ENCODE peak calls at places on chromosomes 7 and 10, in ten cellular contexts. One of them, this sample, is unnamed.

GRCh38 chr10:63007112-63007511 is 126.0 kb upstream of the NRBF2 start:
- DNase-seq in gastrocnemius medialis: no peak
- DNase-seq in CD8-positive, alpha-beta T cell: no peak
- DNase-seq in LNCaP clone FGC: no peak
- DNase-seq in HepG2: no peak
- DNase-seq in foreskin keratinocyte: no peak
- DNase-seq in nephron progenitor cell: no peak
- DNase-seq in sigmoid colon: no peak
- DNase-seq in PC-9: no peak
- DNase-seq in coronary artery: no peak
- DNase-seq in this sample: no peak

GRCh38 chr10:59287587-59287986 is 74.8 kb downstream of the FAM13C start:
- DNase-seq in coronary artery: no peak
- DNase-seq in LNCaP clone FGC: no peak
- DNase-seq in HepG2: no peak
- DNase-seq in gastrocnemius medialis: no peak
- DNase-seq in nephron progenitor cell: no peak
- DNase-seq in PC-9: no peak
- DNase-seq in CD8-positive, alpha-beta T cell: no peak
- DNase-seq in foreskin keratinocyte: no peak
- DNase-seq in sigmoid colon: no peak
- DNase-seq in this sample: no peak

GRCh38 chr10:79102056-79102874 is 33.5 kb downstream of the ZMIZ1 start:
- DNase-seq in foreskin keratinocyte: no peak
- DNase-seq in sigmoid colon: peak; percentile 93
- DNase-seq in gastrocnemius medialis: peak; percentile 44
- DNase-seq in coronary artery: no peak
- DNase-seq in LNCaP clone FGC: no peak
- DNase-seq in HepG2: no peak
- DNase-seq in nephron progenitor cell: peak; percentile 62
- DNase-seq in CD8-positive, alpha-beta T cell: no peak
- DNase-seq in PC-9: no peak
- DNase-seq in this sample: peak; percentile 84

GRCh38 chr10:13788701-13789447 is 202.1 kb downstream of the PRPF18 start:
- DNase-seq in PC-9: no peak
- DNase-seq in sigmoid colon: peak; percentile 83
- DNase-seq in foreskin keratinocyte: no peak
- DNase-seq in HepG2: no peak
- DNase-seq in CD8-positive, alpha-beta T cell: no peak
- DNase-seq in nephron progenitor cell: no peak
- DNase-seq in LNCaP clone FGC: no peak
- DNase-seq in coronary artery: peak; percentile 79
- DNase-seq in gastrocnemius medialis: peak; percentile 10
- DNase-seq in this sample: no peak

GRCh38 chr10:31599626-31600504 is 280.8 kb downstream of the ZEB1 start:
- DNase-seq in coronary artery: peak; percentile 19
- DNase-seq in nephron progenitor cell: no peak
- DNase-seq in PC-9: no peak
- DNase-seq in sigmoid colon: no peak
- DNase-seq in gastrocnemius medialis: no peak
- DNase-seq in CD8-positive, alpha-beta T cell: no peak
- DNase-seq in foreskin keratinocyte: no peak
- DNase-seq in HepG2: no peak
- DNase-seq in LNCaP clone FGC: no peak
- DNase-seq in this sample: no peak

GRCh38 chr7:150737265-150738055 is at the start of gene GIMAP5:
- DNase-seq in nephron progenitor cell: no peak
- DNase-seq in gastrocnemius medialis: no peak
- DNase-seq in sigmoid colon: no peak
- DNase-seq in HepG2: no peak
- DNase-seq in LNCaP clone FGC: no peak
- DNase-seq in PC-9: no peak
- DNase-seq in coronary artery: no peak
- DNase-seq in foreskin keratinocyte: no peak
- DNase-seq in CD8-positive, alpha-beta T cell: peak; percentile 68
- DNase-seq in this sample: no peak

GRCh38 chr10:104279550-104280259 is 10.7 kb downstream of the GSTO2 start:
- DNase-seq in foreskin keratinocyte: no peak
- DNase-seq in PC-9: no peak
- DNase-seq in coronary artery: no peak
- DNase-seq in CD8-positive, alpha-beta T cell: no peak
- DNase-seq in LNCaP clone FGC: no peak
- DNase-seq in HepG2: peak; percentile 53
- DNase-seq in nephron progenitor cell: no peak
- DNase-seq in sigmoid colon: no peak
- DNase-seq in gastrocnemius medialis: no peak
- DNase-seq in this sample: no peak

GRCh38 chr7:70574970-70575799 is 556.8 kb upstream of the GALNT17 start:
- DNase-seq in coronary artery: no peak
- DNase-seq in gastrocnemius medialis: no peak
- DNase-seq in nephron progenitor cell: no peak
- DNase-seq in HepG2: no peak
- DNase-seq in LNCaP clone FGC: no peak
- DNase-seq in PC-9: no peak
- DNase-seq in sigmoid colon: no peak
- DNase-seq in CD8-positive, alpha-beta T cell: no peak
- DNase-seq in foreskin keratinocyte: peak; percentile 72
- DNase-seq in this sample: no peak

GRCh38 chr10:6617319-6618076 is 37.4 kb upstream of the PRKCQ start:
- DNase-seq in nephron progenitor cell: no peak
- DNase-seq in CD8-positive, alpha-beta T cell: no peak
- DNase-seq in HepG2: no peak
- DNase-seq in foreskin keratinocyte: no peak
- DNase-seq in gastrocnemius medialis: no peak
- DNase-seq in LNCaP clone FGC: no peak
- DNase-seq in coronary artery: no peak
- DNase-seq in sigmoid colon: no peak
- DNase-seq in PC-9: no peak
- DNase-seq in this sample: no peak

DNA sequence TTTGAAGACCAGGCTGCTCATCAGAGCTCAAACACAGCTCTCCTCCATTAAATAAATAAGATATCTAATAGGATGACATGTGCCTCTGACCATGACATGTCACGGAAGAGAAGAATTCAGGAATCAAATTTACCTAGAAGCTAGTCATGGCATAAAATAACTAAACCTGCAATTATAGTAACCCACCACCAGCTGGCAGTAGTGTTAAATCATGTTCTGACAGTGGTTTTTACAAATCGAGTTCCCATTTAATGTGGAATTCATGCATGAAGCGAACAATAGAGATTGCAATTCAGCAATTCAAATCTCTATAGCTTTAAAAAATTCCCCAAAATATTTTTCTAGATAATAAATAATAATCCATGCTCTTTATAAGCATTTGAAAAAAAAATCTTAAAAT is 74.6 kb upstream of the IKZF1 start:
- DNase-seq in nephron progenitor cell: no peak
- DNase-seq in foreskin keratinocyte: no peak
- DNase-seq in sigmoid colon: no peak
- DNase-seq in PC-9: no peak
- DNase-seq in CD8-positive, alpha-beta T cell: no peak
- DNase-seq in HepG2: no peak
- DNase-seq in coronary artery: no peak
- DNase-seq in gastrocnemius medialis: no peak
- DNase-seq in LNCaP clone FGC: no peak
- DNase-seq in this sample: no peak
- TF ChIP-seq CTCF in nephron progenitor cell: peak; percentile 43
- TF ChIP-seq CTCF in foreskin keratinocyte: peak; percentile 61
- TF ChIP-seq CTCF in sigmoid colon: no peak
- TF ChIP-seq CTCF in PC-9: peak; percentile 63
- TF ChIP-seq CTCF in CD8-positive, alpha-beta T cell: peak; percentile 37
- TF ChIP-seq CTCF in HepG2: peak; percentile 14
- TF ChIP-seq CTCF in coronary artery: no peak
- TF ChIP-seq CTCF in gastrocnemius medialis: no peak
- TF ChIP-seq CTCF in LNCaP clone FGC: peak; percentile 50
- TF ChIP-seq CTCF in this sample: peak; percentile 12

GRCh38 chr7:94223375-94224084 is 171.2 kb upstream of the COL1A2 start:
- DNase-seq in CD8-positive, alpha-beta T cell: no peak
- DNase-seq in gastrocnemius medialis: no peak
- DNase-seq in coronary artery: no peak
- DNase-seq in sigmoid colon: no peak
- DNase-seq in foreskin keratinocyte: peak; percentile 67
- DNase-seq in LNCaP clone FGC: peak; percentile 14
- DNase-seq in nephron progenitor cell: peak; percentile 13
- DNase-seq in PC-9: no peak
- DNase-seq in HepG2: no peak
- DNase-seq in this sample: no peak
- TF ChIP-seq CTCF in CD8-positive, alpha-beta T cell: no peak
- TF ChIP-seq CTCF in gastrocnemius medialis: no peak
- TF ChIP-seq CTCF in coronary artery: no peak
- TF ChIP-seq CTCF in sigmoid colon: no peak
- TF ChIP-seq CTCF in foreskin keratinocyte: peak; percentile 53
- TF ChIP-seq CTCF in LNCaP clone FGC: peak; percentile 8
- TF ChIP-seq CTCF in nephron progenitor cell: peak; percentile 42
- TF ChIP-seq CTCF in PC-9: no peak
- TF ChIP-seq CTCF in HepG2: peak; percentile 35
- TF ChIP-seq CTCF in this sample: peak; percentile 48

GRCh38 chr7:44048031-44048795 is 3.7 kb downstream of the DBNL start:
- DNase-seq in PC-9: peak; percentile 28
- DNase-seq in gastrocnemius medialis: no peak
- DNase-seq in LNCaP clone FGC: no peak
- DNase-seq in foreskin keratinocyte: no peak
- DNase-seq in CD8-positive, alpha-beta T cell: no peak
- DNase-seq in nephron progenitor cell: no peak
- DNase-seq in sigmoid colon: no peak
- DNase-seq in HepG2: no peak
- DNase-seq in coronary artery: peak; percentile 63
- DNase-seq in this sample: no peak

GRCh38 chr7:44045226-44046014 is 918 bp downstream of the DBNL start:
- DNase-seq in foreskin keratinocyte: no peak
- DNase-seq in gastrocnemius medialis: no peak
- DNase-seq in sigmoid colon: no peak
- DNase-seq in nephron progenitor cell: no peak
- DNase-seq in HepG2: no peak
- DNase-seq in LNCaP clone FGC: no peak
- DNase-seq in coronary artery: no peak
- DNase-seq in CD8-positive, alpha-beta T cell: no peak
- DNase-seq in PC-9: peak; percentile 11
- DNase-seq in this sample: no peak

GRCh38 chr7:44044315-44045225 is at the start of gene DBNL:
- DNase-seq in CD8-positive, alpha-beta T cell: peak; percentile 95
- DNase-seq in nephron progenitor cell: peak; percentile 95
- DNase-seq in sigmoid colon: peak; percentile 96
- DNase-seq in PC-9: peak; percentile 92
- DNase-seq in gastrocnemius medialis: peak; percentile 91
- DNase-seq in coronary artery: peak; percentile 94
- DNase-seq in HepG2: peak; percentile 79
- DNase-seq in foreskin keratinocyte: no peak
- DNase-seq in LNCaP clone FGC: peak; percentile 61
- DNase-seq in this sample: peak; percentile 89

GRCh38 chr7:44043902-44044301 is 600 bp upstream of the DBNL start:
- DNase-seq in gastrocnemius medialis: no peak
- DNase-seq in foreskin keratinocyte: no peak
- DNase-seq in PC-9: peak; percentile 33
- DNase-seq in sigmoid colon: no peak
- DNase-seq in HepG2: no peak
- DNase-seq in nephron progenitor cell: no peak
- DNase-seq in CD8-positive, alpha-beta T cell: no peak
- DNase-seq in LNCaP clone FGC: no peak
- DNase-seq in coronary artery: no peak
- DNase-seq in this sample: no peak

GRCh38 chr7:44046321-44047061 is 2.0 kb downstream of the DBNL start:
- DNase-seq in sigmoid colon: peak; percentile 55
- DNase-seq in nephron progenitor cell: no peak
- DNase-seq in CD8-positive, alpha-beta T cell: no peak
- DNase-seq in gastrocnemius medialis: no peak
- DNase-seq in PC-9: peak; percentile 27
- DNase-seq in foreskin keratinocyte: no peak
- DNase-seq in LNCaP clone FGC: no peak
- DNase-seq in coronary artery: peak; percentile 69
- DNase-seq in HepG2: no peak
- DNase-seq in this sample: no peak
- TF ChIP-seq CTCF in sigmoid colon: no peak
- TF ChIP-seq CTCF in nephron progenitor cell: no peak
- TF ChIP-seq CTCF in CD8-positive, alpha-beta T cell: no peak
- TF ChIP-seq CTCF in gastrocnemius medialis: no peak
- TF ChIP-seq CTCF in PC-9: no peak
- TF ChIP-seq CTCF in foreskin keratinocyte: no peak
- TF ChIP-seq CTCF in LNCaP clone FGC: no peak
- TF ChIP-seq CTCF in coronary artery: no peak
- TF ChIP-seq CTCF in HepG2: no peak
- TF ChIP-seq CTCF in this sample: no peak

GRCh38 chr10:29555746-29556481 is 78.9 kb downstream of the SVIL start:
- DNase-seq in coronary artery: no peak
- DNase-seq in PC-9: no peak
- DNase-seq in nephron progenitor cell: no peak
- DNase-seq in CD8-positive, alpha-beta T cell: no peak
- DNase-seq in foreskin keratinocyte: peak; percentile 75
- DNase-seq in gastrocnemius medialis: no peak
- DNase-seq in LNCaP clone FGC: no peak
- DNase-seq in sigmoid colon: no peak
- DNase-seq in HepG2: no peak
- DNase-seq in this sample: no peak

GRCh38 chr10:29554660-29555059 is 80.1 kb downstream of the SVIL start:
- DNase-seq in PC-9: no peak
- DNase-seq in coronary artery: no peak
- DNase-seq in gastrocnemius medialis: no peak
- DNase-seq in HepG2: no peak
- DNase-seq in nephron progenitor cell: no peak
- DNase-seq in CD8-positive, alpha-beta T cell: no peak
- DNase-seq in LNCaP clone FGC: no peak
- DNase-seq in foreskin keratinocyte: no peak
- DNase-seq in sigmoid colon: no peak
- DNase-seq in this sample: no peak

GRCh38 chr10:29553732-29554260 is 81.0 kb downstream of the SVIL start:
- DNase-seq in foreskin keratinocyte: no peak
- DNase-seq in CD8-positive, alpha-beta T cell: no peak
- DNase-seq in HepG2: no peak
- DNase-seq in gastrocnemius medialis: no peak
- DNase-seq in sigmoid colon: no peak
- DNase-seq in PC-9: no peak
- DNase-seq in LNCaP clone FGC: no peak
- DNase-seq in nephron progenitor cell: no peak
- DNase-seq in coronary artery: no peak
- DNase-seq in this sample: no peak

GRCh38 chr10:29557665-29558064 is 77.1 kb downstream of the SVIL start:
- DNase-seq in CD8-positive, alpha-beta T cell: no peak
- DNase-seq in coronary artery: no peak
- DNase-seq in PC-9: no peak
- DNase-seq in sigmoid colon: no peak
- DNase-seq in LNCaP clone FGC: no peak
- DNase-seq in HepG2: no peak
- DNase-seq in nephron progenitor cell: no peak
- DNase-seq in gastrocnemius medialis: no peak
- DNase-seq in foreskin keratinocyte: no peak
- DNase-seq in this sample: no peak

DNA sequence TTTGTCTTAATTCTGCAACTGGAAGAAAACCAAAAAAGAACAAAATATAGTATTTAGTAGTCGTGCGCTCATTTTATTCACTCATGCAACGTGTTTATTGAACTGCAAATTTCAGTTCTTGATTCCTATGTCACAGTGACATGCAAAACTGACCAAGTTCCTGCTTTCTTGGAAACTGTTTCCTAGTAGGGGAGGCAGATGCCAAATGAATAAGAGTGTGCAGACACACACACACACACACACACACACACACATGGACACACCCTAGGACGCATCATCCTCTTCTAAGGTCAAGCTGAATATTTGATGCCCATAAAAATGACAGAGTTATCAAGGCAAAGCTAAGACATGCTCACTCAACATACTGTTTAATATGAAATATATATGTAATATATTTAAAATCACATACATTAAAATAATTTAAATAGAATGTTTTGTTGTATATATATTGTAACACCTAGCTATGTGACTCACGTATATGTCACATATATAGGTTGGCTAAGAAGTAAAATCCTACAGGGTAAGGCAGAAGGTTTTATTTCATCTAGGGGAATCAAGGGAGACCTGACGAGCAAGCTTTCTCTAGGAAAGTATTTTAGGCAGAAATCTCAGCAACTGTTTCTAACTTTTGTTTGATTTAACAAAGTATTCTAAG is 79.6 kb downstream of the SVIL start:
- DNase-seq in PC-9: no peak
- DNase-seq in sigmoid colon: no peak
- DNase-seq in foreskin keratinocyte: no peak
- DNase-seq in HepG2: no peak
- DNase-seq in LNCaP clone FGC: no peak
- DNase-seq in CD8-positive, alpha-beta T cell: no peak
- DNase-seq in gastrocnemius medialis: no peak
- DNase-seq in nephron progenitor cell: no peak
- DNase-seq in coronary artery: no peak
- DNase-seq in this sample: no peak
- TF ChIP-seq CTCF in PC-9: no peak
- TF ChIP-seq CTCF in sigmoid colon: no peak
- TF ChIP-seq CTCF in foreskin keratinocyte: no peak
- TF ChIP-seq CTCF in HepG2: no peak
- TF ChIP-seq CTCF in LNCaP clone FGC: no peak
- TF ChIP-seq CTCF in CD8-positive, alpha-beta T cell: no peak
- TF ChIP-seq CTCF in gastrocnemius medialis: no peak
- TF ChIP-seq CTCF in nephron progenitor cell: no peak
- TF ChIP-seq CTCF in coronary artery: no peak
- TF ChIP-seq CTCF in this sample: no peak